ENCODE peak calls at places on chromosomes 5 and 9, in nine cellular contexts. One of them, this sample, is unnamed.

GRCh38 chr9:88818495-88819201 is 172.6 kb upstream of the S1PR3 start:
- DNase-seq in CD4-positive, CD25-positive, alpha-beta regulatory T cell: no peak
- DNase-seq in astrocyte of the spinal cord: peak; percentile 85
- DNase-seq in epithelial cell of esophagus: no peak
- DNase-seq in Calu3: no peak
- DNase-seq in NCI-H69: peak; percentile 10
- DNase-seq in NCI-H1092 treated with DMSO at 0.1 percent for 48 hours: no peak
- DNase-seq in CD8-positive, alpha-beta T cell: no peak
- DNase-seq in psoas muscle: no peak
- DNase-seq in this sample: no peak

GRCh38 chr5:29879401-29879800 is 1314.1 kb upstream of the CDH6 start:
- DNase-seq in CD4-positive, CD25-positive, alpha-beta regulatory T cell: no peak
- DNase-seq in astrocyte of the spinal cord: no peak
- DNase-seq in epithelial cell of esophagus: no peak
- DNase-seq in Calu3: no peak
- DNase-seq in NCI-H69: no peak
- DNase-seq in NCI-H1092 treated with DMSO at 0.1 percent for 48 hours: no peak
- DNase-seq in CD8-positive, alpha-beta T cell: no peak
- DNase-seq in psoas muscle: no peak
- DNase-seq in this sample: no peak

GRCh38 chr9:94638335-94639044 is 828 bp downstream of the FBP1 start:
- DNase-seq in CD4-positive, CD25-positive, alpha-beta regulatory T cell: no peak
- DNase-seq in astrocyte of the spinal cord: no peak
- DNase-seq in epithelial cell of esophagus: no peak
- DNase-seq in Calu3: no peak
- DNase-seq in NCI-H69: no peak
- DNase-seq in NCI-H1092 treated with DMSO at 0.1 percent for 48 hours: no peak
- DNase-seq in CD8-positive, alpha-beta T cell: no peak
- DNase-seq in psoas muscle: no peak
- DNase-seq in this sample: peak; percentile 63

GRCh38 chr9:72598639-72599038 is 77.2 kb downstream of the TMC1 start:
- DNase-seq in CD4-positive, CD25-positive, alpha-beta regulatory T cell: no peak
- DNase-seq in astrocyte of the spinal cord: no peak
- DNase-seq in epithelial cell of esophagus: no peak
- DNase-seq in Calu3: no peak
- DNase-seq in NCI-H69: peak; percentile 22
- DNase-seq in NCI-H1092 treated with DMSO at 0.1 percent for 48 hours: no peak
- DNase-seq in CD8-positive, alpha-beta T cell: no peak
- DNase-seq in psoas muscle: no peak
- DNase-seq in this sample: no peak

GRCh38 chr9:114369567-114370240 is 18.1 kb downstream of the AKNA start:
- DNase-seq in CD4-positive, CD25-positive, alpha-beta regulatory T cell: no peak
- DNase-seq in astrocyte of the spinal cord: no peak
- DNase-seq in epithelial cell of esophagus: no peak
- DNase-seq in Calu3: no peak
- DNase-seq in NCI-H69: no peak
- DNase-seq in NCI-H1092 treated with DMSO at 0.1 percent for 48 hours: no peak
- DNase-seq in CD8-positive, alpha-beta T cell: no peak
- DNase-seq in psoas muscle: no peak
- DNase-seq in this sample: no peak

GRCh38 chr9:74653437-74654080 is 156.4 kb downstream of the RORB start:
- DNase-seq in CD4-positive, CD25-positive, alpha-beta regulatory T cell: no peak
- DNase-seq in astrocyte of the spinal cord: no peak
- DNase-seq in epithelial cell of esophagus: no peak
- DNase-seq in Calu3: no peak
- DNase-seq in NCI-H69: no peak
- DNase-seq in NCI-H1092 treated with DMSO at 0.1 percent for 48 hours: no peak
- DNase-seq in CD8-positive, alpha-beta T cell: no peak
- DNase-seq in psoas muscle: no peak
- DNase-seq in this sample: no peak

GRCh38 chr5:34771076-34771475 is 67.9 kb upstream of the TTC23L start:
- DNase-seq in CD4-positive, CD25-positive, alpha-beta regulatory T cell: no peak
- DNase-seq in astrocyte of the spinal cord: no peak
- DNase-seq in epithelial cell of esophagus: no peak
- DNase-seq in Calu3: no peak
- DNase-seq in NCI-H69: no peak
- DNase-seq in NCI-H1092 treated with DMSO at 0.1 percent for 48 hours: no peak
- DNase-seq in CD8-positive, alpha-beta T cell: no peak
- DNase-seq in psoas muscle: no peak
- DNase-seq in this sample: no peak

GRCh38 chr5:82821978-82822927 is 254.9 kb downstream of the TMEM167A start:
- DNase-seq in CD4-positive, CD25-positive, alpha-beta regulatory T cell: no peak
- DNase-seq in astrocyte of the spinal cord: peak; percentile 40
- DNase-seq in epithelial cell of esophagus: peak; percentile 36
- DNase-seq in Calu3: no peak
- DNase-seq in NCI-H69: peak; percentile 53
- DNase-seq in NCI-H1092 treated with DMSO at 0.1 percent for 48 hours: no peak
- DNase-seq in CD8-positive, alpha-beta T cell: no peak
- DNase-seq in psoas muscle: no peak
- DNase-seq in this sample: no peak

GRCh38 chr9:16530669-16531461 is 339.6 kb downstream of the BNC2 start:
- DNase-seq in CD4-positive, CD25-positive, alpha-beta regulatory T cell: no peak
- DNase-seq in astrocyte of the spinal cord: no peak
- DNase-seq in epithelial cell of esophagus: peak; percentile 98
- DNase-seq in Calu3: no peak
- DNase-seq in NCI-H69: peak; percentile 98
- DNase-seq in NCI-H1092 treated with DMSO at 0.1 percent for 48 hours: peak; percentile 86
- DNase-seq in CD8-positive, alpha-beta T cell: no peak
- DNase-seq in psoas muscle: peak; percentile 43
- DNase-seq in this sample: no peak

GRCh38 chr5:11785771-11786342 is 118.4 kb downstream of the CTNND2 start:
- DNase-seq in CD4-positive, CD25-positive, alpha-beta regulatory T cell: no peak
- DNase-seq in astrocyte of the spinal cord: no peak
- DNase-seq in epithelial cell of esophagus: no peak
- DNase-seq in Calu3: peak; percentile 52
- DNase-seq in NCI-H69: no peak
- DNase-seq in NCI-H1092 treated with DMSO at 0.1 percent for 48 hours: no peak
- DNase-seq in CD8-positive, alpha-beta T cell: no peak
- DNase-seq in psoas muscle: no peak
- DNase-seq in this sample: no peak

GRCh38 chr5:93123127-93123526 is 457.9 kb downstream of the NR2F1-AS1 start:
- DNase-seq in CD4-positive, CD25-positive, alpha-beta regulatory T cell: no peak
- DNase-seq in astrocyte of the spinal cord: no peak
- DNase-seq in epithelial cell of esophagus: no peak
- DNase-seq in Calu3: no peak
- DNase-seq in NCI-H69: no peak
- DNase-seq in NCI-H1092 treated with DMSO at 0.1 percent for 48 hours: no peak
- DNase-seq in CD8-positive, alpha-beta T cell: no peak
- DNase-seq in psoas muscle: no peak
- DNase-seq in this sample: no peak

GRCh38 chr5:177086918-177087706 is 397 bp downstream of the FGFR4 start:
- DNase-seq in CD4-positive, CD25-positive, alpha-beta regulatory T cell: peak; percentile 68
- DNase-seq in astrocyte of the spinal cord: peak; percentile 12
- DNase-seq in epithelial cell of esophagus: no peak
- DNase-seq in Calu3: peak; percentile 99
- DNase-seq in NCI-H69: peak; percentile 87
- DNase-seq in NCI-H1092 treated with DMSO at 0.1 percent for 48 hours: no peak
- DNase-seq in CD8-positive, alpha-beta T cell: peak; percentile 40
- DNase-seq in psoas muscle: no peak
- DNase-seq in this sample: no peak

GRCh38 chr5:37658440-37658839 is 181.4 kb downstream of the GDNF start:
- DNase-seq in CD4-positive, CD25-positive, alpha-beta regulatory T cell: no peak
- DNase-seq in astrocyte of the spinal cord: no peak
- DNase-seq in epithelial cell of esophagus: no peak
- DNase-seq in Calu3: no peak
- DNase-seq in NCI-H69: no peak
- DNase-seq in NCI-H1092 treated with DMSO at 0.1 percent for 48 hours: no peak
- DNase-seq in CD8-positive, alpha-beta T cell: no peak
- DNase-seq in psoas muscle: no peak
- DNase-seq in this sample: no peak

GRCh38 chr5:1413611-1414241 is 31.5 kb downstream of the SLC6A3 start:
- DNase-seq in CD4-positive, CD25-positive, alpha-beta regulatory T cell: no peak
- DNase-seq in astrocyte of the spinal cord: no peak
- DNase-seq in epithelial cell of esophagus: no peak
- DNase-seq in Calu3: no peak
- DNase-seq in NCI-H69: no peak
- DNase-seq in NCI-H1092 treated with DMSO at 0.1 percent for 48 hours: no peak
- DNase-seq in CD8-positive, alpha-beta T cell: no peak
- DNase-seq in psoas muscle: peak; percentile 6
- DNase-seq in this sample: peak; percentile 61

GRCh38 chr5:134873494-134873893 is 677 bp upstream of the TXNDC15 start:
- DNase-seq in CD4-positive, CD25-positive, alpha-beta regulatory T cell: peak; percentile 11
- DNase-seq in astrocyte of the spinal cord: no peak
- DNase-seq in epithelial cell of esophagus: no peak
- DNase-seq in Calu3: no peak
- DNase-seq in NCI-H69: peak; percentile 22
- DNase-seq in NCI-H1092 treated with DMSO at 0.1 percent for 48 hours: no peak
- DNase-seq in CD8-positive, alpha-beta T cell: no peak
- DNase-seq in psoas muscle: no peak
- DNase-seq in this sample: no peak

GRCh38 chr5:160480652-160481051 is 59.0 kb downstream of the PTTG1 start:
- DNase-seq in CD4-positive, CD25-positive, alpha-beta regulatory T cell: no peak
- DNase-seq in astrocyte of the spinal cord: no peak
- DNase-seq in epithelial cell of esophagus: no peak
- DNase-seq in Calu3: no peak
- DNase-seq in NCI-H69: peak; percentile 8
- DNase-seq in NCI-H1092 treated with DMSO at 0.1 percent for 48 hours: no peak
- DNase-seq in CD8-positive, alpha-beta T cell: no peak
- DNase-seq in psoas muscle: no peak
- DNase-seq in this sample: no peak

GRCh38 chr9:73667749-73668148 is 516.1 kb downstream of the ANXA1 start:
- DNase-seq in CD4-positive, CD25-positive, alpha-beta regulatory T cell: no peak
- DNase-seq in astrocyte of the spinal cord: no peak
- DNase-seq in epithelial cell of esophagus: peak; percentile 35
- DNase-seq in Calu3: peak; percentile 7
- DNase-seq in NCI-H69: peak; percentile 4
- DNase-seq in NCI-H1092 treated with DMSO at 0.1 percent for 48 hours: no peak
- DNase-seq in CD8-positive, alpha-beta T cell: no peak
- DNase-seq in psoas muscle: no peak
- DNase-seq in this sample: no peak

GRCh38 chr9:9362332-9362731 is 1250.5 kb downstream of the PTPRD start:
- DNase-seq in CD4-positive, CD25-positive, alpha-beta regulatory T cell: no peak
- DNase-seq in astrocyte of the spinal cord: no peak
- DNase-seq in epithelial cell of esophagus: no peak
- DNase-seq in Calu3: no peak
- DNase-seq in NCI-H69: no peak
- DNase-seq in NCI-H1092 treated with DMSO at 0.1 percent for 48 hours: no peak
- DNase-seq in CD8-positive, alpha-beta T cell: no peak
- DNase-seq in psoas muscle: no peak
- DNase-seq in this sample: no peak

GRCh38 chr5:132056610-132057497 is 3.6 kb upstream of the IL3 start:
- DNase-seq in CD4-positive, CD25-positive, alpha-beta regulatory T cell: no peak
- DNase-seq in astrocyte of the spinal cord: no peak
- DNase-seq in epithelial cell of esophagus: no peak
- DNase-seq in Calu3: no peak
- DNase-seq in NCI-H69: no peak
- DNase-seq in NCI-H1092 treated with DMSO at 0.1 percent for 48 hours: no peak
- DNase-seq in CD8-positive, alpha-beta T cell: no peak
- DNase-seq in psoas muscle: no peak
- DNase-seq in this sample: peak; percentile 53

GRCh38 chr9:76374702-76375543 is 19.3 kb downstream of the RFK start:
- DNase-seq in CD4-positive, CD25-positive, alpha-beta regulatory T cell: no peak
- DNase-seq in astrocyte of the spinal cord: peak; percentile 83
- DNase-seq in epithelial cell of esophagus: peak; percentile 92
- DNase-seq in Calu3: peak; percentile 80
- DNase-seq in NCI-H69: peak; percentile 84
- DNase-seq in NCI-H1092 treated with DMSO at 0.1 percent for 48 hours: no peak
- DNase-seq in CD8-positive, alpha-beta T cell: no peak
- DNase-seq in psoas muscle: peak; percentile 66
- DNase-seq in this sample: peak; percentile 77

GRCh38 chr5:157740211-157740610 is 3.3 kb upstream of the LSM11 start:
- DNase-seq in CD4-positive, CD25-positive, alpha-beta regulatory T cell: peak; percentile 51
- DNase-seq in astrocyte of the spinal cord: no peak
- DNase-seq in epithelial cell of esophagus: peak; percentile 56
- DNase-seq in Calu3: peak; percentile 43
- DNase-seq in NCI-H69: peak; percentile 60
- DNase-seq in NCI-H1092 treated with DMSO at 0.1 percent for 48 hours: peak; percentile 4
- DNase-seq in CD8-positive, alpha-beta T cell: no peak
- DNase-seq in psoas muscle: no peak
- DNase-seq in this sample: no peak

GRCh38 chr9:130860458-130861316 is 25.6 kb downstream of the ABL1 start:
- DNase-seq in CD4-positive, CD25-positive, alpha-beta regulatory T cell: no peak
- DNase-seq in astrocyte of the spinal cord: peak; percentile 98
- DNase-seq in epithelial cell of esophagus: peak; percentile 87
- DNase-seq in Calu3: no peak
- DNase-seq in NCI-H69: no peak
- DNase-seq in NCI-H1092 treated with DMSO at 0.1 percent for 48 hours: no peak
- DNase-seq in CD8-positive, alpha-beta T cell: no peak
- DNase-seq in psoas muscle: peak; percentile 85
- DNase-seq in this sample: peak; percentile 94

GRCh38 chr9:110575952-110576351 is 3.6 kb downstream of the SVEP1 start:
- DNase-seq in CD4-positive, CD25-positive, alpha-beta regulatory T cell: no peak
- DNase-seq in astrocyte of the spinal cord: no peak
- DNase-seq in epithelial cell of esophagus: peak; percentile 28
- DNase-seq in Calu3: no peak
- DNase-seq in NCI-H69: no peak
- DNase-seq in NCI-H1092 treated with DMSO at 0.1 percent for 48 hours: no peak
- DNase-seq in CD8-positive, alpha-beta T cell: no peak
- DNase-seq in psoas muscle: no peak
- DNase-seq in this sample: no peak

GRCh38 chr5:150449491-150450339 is at the start of gene RPS14:
- DNase-seq in CD4-positive, CD25-positive, alpha-beta regulatory T cell: peak; percentile 97
- DNase-seq in astrocyte of the spinal cord: peak; percentile 98
- DNase-seq in epithelial cell of esophagus: peak; percentile 96
- DNase-seq in Calu3: peak; percentile 97
- DNase-seq in NCI-H69: peak; percentile 97
- DNase-seq in NCI-H1092 treated with DMSO at 0.1 percent for 48 hours: peak; percentile 94
- DNase-seq in CD8-positive, alpha-beta T cell: peak; percentile 92
- DNase-seq in psoas muscle: peak; percentile 93
- DNase-seq in this sample: peak; percentile 97

GRCh38 chr5:51416149-51416548 is 32.9 kb downstream of the ISL1 start:
- DNase-seq in CD4-positive, CD25-positive, alpha-beta regulatory T cell: no peak
- DNase-seq in astrocyte of the spinal cord: no peak
- DNase-seq in epithelial cell of esophagus: no peak
- DNase-seq in Calu3: no peak
- DNase-seq in NCI-H69: peak; percentile 63
- DNase-seq in NCI-H1092 treated with DMSO at 0.1 percent for 48 hours: no peak
- DNase-seq in CD8-positive, alpha-beta T cell: no peak
- DNase-seq in psoas muscle: no peak
- DNase-seq in this sample: no peak

GRCh38 chr5:140131967-140132409 is 6.3 kb downstream of the IGIP start:
- DNase-seq in CD4-positive, CD25-positive, alpha-beta regulatory T cell: no peak
- DNase-seq in astrocyte of the spinal cord: peak; percentile 87
- DNase-seq in epithelial cell of esophagus: peak; percentile 93
- DNase-seq in Calu3: peak; percentile 36
- DNase-seq in NCI-H69: no peak
- DNase-seq in NCI-H1092 treated with DMSO at 0.1 percent for 48 hours: no peak
- DNase-seq in CD8-positive, alpha-beta T cell: no peak
- DNase-seq in psoas muscle: peak; percentile 44
- DNase-seq in this sample: peak; percentile 82

GRCh38 chr5:79924936-79925893 is 65.8 kb downstream of the MTX3 start:
- DNase-seq in CD4-positive, CD25-positive, alpha-beta regulatory T cell: peak; percentile 9
- DNase-seq in astrocyte of the spinal cord: no peak
- DNase-seq in epithelial cell of esophagus: peak; percentile 66
- DNase-seq in Calu3: peak; percentile 9
- DNase-seq in NCI-H69: peak; percentile 16
- DNase-seq in NCI-H1092 treated with DMSO at 0.1 percent for 48 hours: no peak
- DNase-seq in CD8-positive, alpha-beta T cell: no peak
- DNase-seq in psoas muscle: no peak
- DNase-seq in this sample: no peak

GRCh38 chr9:133103183-133103986 is 17.7 kb downstream of the RALGDS start:
- DNase-seq in CD4-positive, CD25-positive, alpha-beta regulatory T cell: peak; percentile 56
- DNase-seq in astrocyte of the spinal cord: peak; percentile 19
- DNase-seq in epithelial cell of esophagus: peak; percentile 24
- DNase-seq in Calu3: peak; percentile 74
- DNase-seq in NCI-H69: peak; percentile 49
- DNase-seq in NCI-H1092 treated with DMSO at 0.1 percent for 48 hours: peak; percentile 37
- DNase-seq in CD8-positive, alpha-beta T cell: peak; percentile 49
- DNase-seq in psoas muscle: peak; percentile 76
- DNase-seq in this sample: peak; percentile 90

GRCh38 chr5:44626846-44627245 is 181.9 kb upstream of the MRPS30 start:
- DNase-seq in CD4-positive, CD25-positive, alpha-beta regulatory T cell: no peak
- DNase-seq in astrocyte of the spinal cord: no peak
- DNase-seq in epithelial cell of esophagus: peak; percentile 81
- DNase-seq in Calu3: no peak
- DNase-seq in NCI-H69: no peak
- DNase-seq in NCI-H1092 treated with DMSO at 0.1 percent for 48 hours: no peak
- DNase-seq in CD8-positive, alpha-beta T cell: no peak
- DNase-seq in psoas muscle: no peak
- DNase-seq in this sample: no peak

GRCh38 chr9:123669355-123669754 is 260.6 kb downstream of the DENND1A start:
- DNase-seq in CD4-positive, CD25-positive, alpha-beta regulatory T cell: no peak
- DNase-seq in astrocyte of the spinal cord: no peak
- DNase-seq in epithelial cell of esophagus: no peak
- DNase-seq in Calu3: no peak
- DNase-seq in NCI-H69: peak; percentile 51
- DNase-seq in NCI-H1092 treated with DMSO at 0.1 percent for 48 hours: no peak
- DNase-seq in CD8-positive, alpha-beta T cell: no peak
- DNase-seq in psoas muscle: no peak
- DNase-seq in this sample: no peak

GRCh38 chr5:56327810-56328209 is 94.7 kb upstream of the ANKRD55 start:
- DNase-seq in CD4-positive, CD25-positive, alpha-beta regulatory T cell: peak; percentile 45
- DNase-seq in astrocyte of the spinal cord: no peak
- DNase-seq in epithelial cell of esophagus: no peak
- DNase-seq in Calu3: no peak
- DNase-seq in NCI-H69: no peak
- DNase-seq in NCI-H1092 treated with DMSO at 0.1 percent for 48 hours: no peak
- DNase-seq in CD8-positive, alpha-beta T cell: no peak
- DNase-seq in psoas muscle: no peak
- DNase-seq in this sample: no peak